ENCODE peak calls at places on chromosomes 2 and 18, in eight cellular contexts. O, B, S, D, C, Q, N and A are unnamed samples.

GRCh38 chr2:63189026-63189425 is 138.4 kb downstream of the OTX1 start:
- DNase-seq in O (peak), B (peak), S (peak), D (no peak), C (peak), Q (peak), N (no peak), A (peak)

GRCh38 chr2:10678225-10678624 is 11.6 kb downstream of the NOL10 start:
- DNase-seq in O (no peak), B (no peak), S (no peak), D (no peak), C (no peak), Q (no peak), N (no peak), A (peak)

GRCh38 chr2:127398239-127398590 is 10.4 kb upstream of the MAP3K2 start:
- DNase-seq in O (peak), B (peak), S (peak), D (no peak), C (no peak), Q (peak), N (no peak), A (peak)

GRCh38 chr2:14272396-14273077 is 360.0 kb upstream of the LRATD1 start:
- DNase-seq in O (no peak), B (no peak), S (no peak), D (no peak), C (no peak), Q (no peak), N (no peak), A (no peak)

GRCh38 chr2:46296216-46296839 is 879 bp upstream of the EPAS1 start:
- DNase-seq in O (peak), B (no peak), S (no peak), D (no peak), C (peak), Q (peak), N (peak), A (no peak)

GRCh38 chr2:27369471-27370025 is 590 bp downstream of the EIF2B4 start:
- DNase-seq in O (peak), B (peak), S (peak), D (peak), C (no peak), Q (peak), N (no peak), A (peak)

GRCh38 chr18:42533010-42533409 is 578.0 kb downstream of the PIK3C3 start:
- DNase-seq in O (no peak), B (no peak), S (no peak), D (no peak), C (no peak), Q (no peak), N (no peak), A (no peak)

GRCh38 chr2:36361396-36361795 is 5.8 kb downstream of the CRIM1 start:
- DNase-seq in O (peak), B (peak), S (peak), D (no peak), C (no peak), Q (no peak), N (no peak), A (no peak)

GRCh38 chr2:176283268-176283667 is 14.0 kb downstream of the MTX2 start:
- DNase-seq in O (no peak), B (peak), S (peak), D (no peak), C (no peak), Q (no peak), N (no peak), A (no peak)

GRCh38 chr2:4964579-4964978 is 727.6 kb upstream of the SOX11 start:
- DNase-seq in O (no peak), B (no peak), S (no peak), D (no peak), C (no peak), Q (peak), N (no peak), A (no peak)

GRCh38 chr2:1550658-1551316 is 137.5 kb downstream of the TPO start:
- DNase-seq in O (peak), B (peak), S (peak), D (peak), C (peak), Q (peak), N (peak), A (peak)

GRCh38 chr2:17615728-17616351 is 75.3 kb downstream of the VSNL1 start:
- DNase-seq in O (peak), B (peak), S (peak), D (no peak), C (no peak), Q (no peak), N (no peak), A (peak)

GRCh38 chr2:223084873-223085272 is 32.9 kb downstream of the KCNE4 start:
- DNase-seq in O (no peak), B (peak), S (peak), D (peak), C (no peak), Q (peak), N (no peak), A (no peak)

GRCh38 chr2:111678651-111679050 is 205.3 kb downstream of the ANAPC1 start:
- DNase-seq in O (no peak), B (peak), S (peak), D (no peak), C (no peak), Q (no peak), N (no peak), A (no peak)

GRCh38 chr2:234437642-234438321 is 59.1 kb downstream of the ARL4C start:
- DNase-seq in O (no peak), B (no peak), S (no peak), D (peak), C (no peak), Q (no peak), N (no peak), A (no peak)

GRCh38 chr2:99881901-99882591 is 260.3 kb downstream of the AFF3 start:
- DNase-seq in O (peak), B (peak), S (peak), D (peak), C (no peak), Q (peak), N (no peak), A (peak)

GRCh38 chr2:219495531-219496122 is 3.1 kb upstream of the GMPPA start:
- DNase-seq in O (peak), B (peak), S (peak), D (no peak), C (peak), Q (peak), N (peak), A (peak)